ENCODE peak calls at places on chromosomes 7 and 10, in six cellular contexts. Z, F, M, Y, Q and A are unnamed samples.

GRCh38 chr7:132161976-132162375 is 414.3 kb downstream of the PLXNA4 start:
- DNase-seq in Q (no peak), Z (no peak), M (no peak), Y (no peak), F (no peak), A (no peak)

GRCh38 chr7:43904533-43905208 is 1.7 kb downstream of the URGCP start:
- DNase-seq in F (peak), M (no peak), Q (no peak), Y (no peak), Z (peak), A (no peak)

GRCh38 chr10:129382401-129382800 is 84.6 kb upstream of the MGMT start:
- DNase-seq in F (no peak), Z (no peak), Q (no peak), M (no peak), Y (no peak), A (no peak)

GRCh38 chr10:66836057-66836456 is 89.8 kb upstream of the LRRTM3 start:
- DNase-seq in M (no peak), Z (peak), Y (no peak), Q (no peak), F (peak), A (no peak)

GRCh38 chr7:50679218-50680007 is 103.3 kb downstream of the GRB10 start:
- DNase-seq in Y (peak), M (peak), Z (peak), F (peak), Q (peak), A (peak)

GRCh38 chr10:29285624-29286051 is 3.2 kb upstream of the LYZL1 start:
- DNase-seq in Z (no peak), M (no peak), F (no peak), Y (no peak), Q (no peak), A (no peak)

GRCh38 chr7:39357648-39358047 is 208.6 kb upstream of the YAE1 start:
- DNase-seq in M (peak), Q (no peak), Y (peak), Z (no peak), F (no peak), A (peak)

GRCh38 chr10:59337254-59337653 is 25.1 kb downstream of the FAM13C start:
- DNase-seq in M (peak), Q (no peak), F (no peak), Z (peak), Y (no peak), A (no peak)

GRCh38 chr7:45181286-45181960 is 23.8 kb downstream of the RAMP3 start:
- DNase-seq in Z (no peak), Y (no peak), M (no peak), F (no peak), Q (no peak), A (no peak)

GRCh38 chr10:33291053-33291592 is 43.3 kb downstream of the NRP1 start:
- DNase-seq in Y (no peak), M (no peak), Z (peak), Q (no peak), F (peak), A (no peak)

DNA sequence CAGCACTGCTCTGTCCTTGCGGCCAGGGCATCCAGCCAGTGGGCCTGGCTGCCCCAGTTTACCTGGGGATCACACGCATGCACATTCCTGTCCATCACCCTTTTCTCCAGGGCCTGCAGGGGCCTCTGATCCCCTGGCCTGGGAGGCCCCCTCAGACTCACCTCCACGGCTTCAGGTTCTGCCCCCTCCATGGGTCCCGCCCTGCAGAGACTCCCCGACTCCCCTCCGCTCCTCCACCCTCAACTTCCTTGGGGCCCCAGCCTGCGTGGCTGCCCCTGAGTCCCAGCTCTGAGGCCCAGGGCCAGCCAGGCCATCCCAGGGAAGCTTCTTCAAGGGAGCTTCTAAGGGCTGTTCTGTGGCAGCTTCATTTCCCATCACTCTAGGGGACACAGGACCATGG is 324.1 kb downstream of the TCERG1L start:
- DNase-seq in Q (no peak), M (no peak), Y (no peak), Z (no peak), F (no peak), A (no peak)
- H2AFZ ChIP-seq in Q (no peak), M (no peak), Y (no peak), Z (no peak), F (no peak), A (no peak)

GRCh38 chr7:1085910-1086421 is 1.9 kb upstream of the GPER1 start:
- DNase-seq in Y (no peak), F (peak), M (no peak), Z (peak), Q (no peak), A (peak)

GRCh38 chr7:1085266-1085665 is 2.6 kb upstream of the GPER1 start:
- DNase-seq in Z (no peak), F (no peak), Y (no peak), M (no peak), Q (no peak), A (peak)

GRCh38 chr7:1086588-1087461 is 1.1 kb upstream of the GPER1 start:
- DNase-seq in F (peak), Y (peak), M (peak), Z (peak), Q (peak), A (peak)

GRCh38 chr7:1087952-1088920 is at the start of gene GPER1:
- DNase-seq in M (peak), Z (peak), Y (peak), Q (peak), F (peak), A (peak)

GRCh38 chr7:1087462-1087809 is 477 bp upstream of the GPER1 start:
- DNase-seq in Z (peak), F (no peak), M (no peak), Q (no peak), Y (no peak), A (no peak)
- TF ChIP-seq EZH2phosphoT487 in Z (no peak), F (no peak), M (no peak), Q (no peak), Y (no peak), A (no peak)

DNA sequence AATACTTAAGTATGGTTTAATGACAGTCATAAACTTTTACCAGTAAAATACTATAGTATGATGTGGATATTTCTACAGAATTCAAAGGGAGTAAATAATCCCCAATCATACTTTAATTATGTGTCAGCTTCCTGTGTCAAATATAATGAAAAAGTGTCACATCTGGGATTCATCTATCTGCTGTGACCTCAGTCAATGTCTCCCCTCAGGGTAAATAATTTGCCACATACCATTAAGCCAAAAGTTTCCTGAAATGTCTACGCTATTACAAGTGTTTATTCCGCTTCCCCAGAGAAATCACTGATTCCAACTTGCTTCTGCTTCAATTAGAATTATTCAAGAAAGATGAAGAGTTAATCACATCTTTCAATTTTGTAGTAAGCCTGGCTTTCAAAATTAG is 110.4 kb downstream of the ITGA8 start:
- DNase-seq in Q (no peak), F (no peak), M (no peak), Y (no peak), Z (peak), A (no peak)
- H3K4me2 ChIP-seq in Q (no peak), F (no peak), M (no peak), Y (no peak), Z (peak), A (no peak)

DNA sequence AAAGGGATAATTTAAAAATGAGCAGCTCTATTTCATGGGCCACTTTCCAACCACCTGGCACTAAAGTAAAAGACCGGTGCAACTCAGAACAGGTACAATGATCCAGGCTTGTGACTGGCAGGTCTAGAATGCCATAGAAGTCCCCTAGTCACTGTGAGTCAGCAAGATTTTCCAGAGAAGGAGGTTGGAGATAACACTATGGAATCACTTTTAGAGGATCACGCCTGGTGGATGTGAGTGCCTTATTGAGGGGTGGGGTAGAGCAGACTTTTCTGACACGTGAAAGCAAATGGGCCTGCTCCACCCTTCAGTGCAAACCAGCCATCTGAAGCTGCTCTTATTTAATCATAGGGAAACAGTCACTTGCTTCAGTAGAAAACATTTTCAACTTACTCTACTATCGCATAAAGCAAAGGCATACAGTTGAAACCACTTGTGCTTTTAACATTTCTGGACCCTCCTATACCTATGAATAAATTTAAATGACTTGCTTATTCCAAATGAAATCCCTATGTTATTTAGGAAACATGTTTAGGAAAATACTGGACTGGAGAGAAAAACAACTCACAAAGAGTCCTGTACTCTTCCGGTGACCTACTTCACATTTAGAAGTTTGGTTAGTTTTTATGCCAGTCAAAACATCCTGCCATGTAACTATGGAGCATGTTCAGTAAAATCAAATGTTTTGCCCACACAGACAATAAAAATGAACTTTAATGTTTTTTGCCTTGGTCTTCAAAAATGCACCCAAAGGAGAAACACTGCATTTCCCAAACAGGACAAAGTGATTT is 21.5 kb upstream of the AKR1C1 start:
- DNase-seq in M (no peak), Y (no peak), Z (peak), Q (no peak), F (peak), A (no peak)
- H2AFZ ChIP-seq in M (no peak), Y (no peak), Z (peak), Q (no peak), F (no peak), A (no peak)

GRCh38 chr10:124401633-124402032 is 17.1 kb downstream of the OAT start:
- DNase-seq in M (no peak), Z (no peak), Q (no peak), Y (no peak), F (no peak), A (no peak)

GRCh38 chr10:124408357-124408756 is 10.4 kb downstream of the OAT start:
- DNase-seq in Z (no peak), F (no peak), Q (no peak), Y (no peak), M (no peak), A (no peak)

GRCh38 chr10:124407451-124407850 is 11.3 kb downstream of the OAT start:
- DNase-seq in Z (no peak), F (no peak), Y (no peak), M (no peak), Q (no peak), A (no peak)

GRCh38 chr10:124402273-124402672 is 16.4 kb downstream of the OAT start:
- DNase-seq in Q (no peak), F (no peak), Z (no peak), Y (no peak), M (no peak), A (no peak)

GRCh38 chr10:124403548-124403947 is 15.2 kb downstream of the OAT start:
- DNase-seq in Y (peak), Z (peak), M (peak), Q (peak), F (peak), A (peak)
- TF ChIP-seq EZH2phosphoT487 in Y (no peak), Z (no peak), M (no peak), Q (no peak), F (no peak), A (no peak)

GRCh38 chr7:73342645-73343044 is 14.7 kb downstream of the FKBP6 start:
- DNase-seq in Z (peak), Y (peak), Q (peak), M (peak), F (peak), A (no peak)
- H3K4me2 ChIP-seq in Z (peak), Y (peak), Q (no peak), M (no peak), F (no peak), A (no peak)

GRCh38 chr7:138663741-138664710 is 37.1 kb downstream of the SVOPL start:
- DNase-seq in Y (no peak), Q (peak), M (peak), F (peak), Z (peak), A (no peak)
- H2AFZ ChIP-seq in Y (no peak), Q (no peak), M (peak), F (peak), Z (no peak), A (no peak)

DNA sequence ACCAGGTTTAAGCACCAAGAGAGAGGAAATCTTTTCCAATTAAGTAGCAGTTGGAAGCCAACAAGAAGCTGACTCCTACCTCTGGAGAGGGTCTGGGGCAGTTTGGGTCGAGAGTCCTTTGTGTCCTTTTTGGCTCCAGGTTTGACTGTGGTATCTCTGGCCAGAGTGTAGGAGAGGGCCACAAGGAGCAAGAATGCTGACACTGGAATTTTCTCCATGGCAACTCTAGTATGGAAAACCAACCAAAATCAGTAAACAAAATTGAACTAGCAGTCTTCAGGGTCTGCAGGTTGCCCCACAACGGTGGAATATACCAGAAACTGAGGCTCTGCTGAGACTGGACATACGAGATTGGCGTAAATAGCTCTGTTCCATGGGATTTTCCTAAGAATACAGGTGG is 3.2 kb downstream of the AGR2 start:
- DNase-seq in Z (no peak), M (no peak), Y (no peak), Q (no peak), F (no peak), A (no peak)
- TF ChIP-seq EZH2phosphoT487 in Z (no peak), M (no peak), Y (no peak), Q (no peak), F (no peak), A (no peak)

GRCh38 chr10:86690231-86690630 is 21.9 kb downstream of the LDB3 start:
- DNase-seq in Y (no peak), Z (no peak), Q (no peak), M (no peak), F (no peak), A (no peak)

GRCh38 chr10:86688398-86688921 is 20.1 kb downstream of the LDB3 start:
- DNase-seq in F (peak), Q (peak), Y (peak), M (peak), Z (peak), A (peak)

GRCh38 chr10:86687750-86688149 is 19.4 kb downstream of the LDB3 start:
- DNase-seq in Y (no peak), F (no peak), Z (peak), Q (no peak), M (no peak), A (no peak)

GRCh38 chr10:86690657-86691084 is 22.4 kb downstream of the LDB3 start:
- DNase-seq in F (no peak), Q (no peak), M (no peak), Z (no peak), Y (no peak), A (no peak)

DNA sequence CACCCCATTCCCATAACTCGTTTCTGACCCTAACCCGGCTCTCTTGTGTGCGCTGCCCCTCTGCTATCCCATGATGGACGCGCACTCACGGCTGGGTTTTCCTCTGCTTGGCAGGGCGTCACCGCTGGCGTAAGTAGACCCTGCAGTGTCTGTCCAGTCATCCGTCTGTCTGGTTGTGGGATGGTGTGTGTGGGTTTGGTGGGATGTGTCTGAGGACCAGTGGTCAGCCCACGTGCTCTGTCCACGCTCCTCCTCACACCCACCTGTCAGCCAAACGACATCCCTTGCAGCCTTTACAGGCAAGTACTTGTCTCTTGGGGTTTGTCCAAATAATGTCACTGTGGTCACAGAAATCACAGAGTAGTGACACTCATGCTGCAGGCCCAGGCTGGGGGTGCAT is 20.8 kb downstream of the LDB3 start:
- DNase-seq in Q (no peak), Z (no peak), M (no peak), F (no peak), Y (no peak), A (no peak)
- H3K4me2 ChIP-seq in Q (no peak), Z (no peak), M (no peak), F (no peak), Y (no peak), A (no peak)

DNA sequence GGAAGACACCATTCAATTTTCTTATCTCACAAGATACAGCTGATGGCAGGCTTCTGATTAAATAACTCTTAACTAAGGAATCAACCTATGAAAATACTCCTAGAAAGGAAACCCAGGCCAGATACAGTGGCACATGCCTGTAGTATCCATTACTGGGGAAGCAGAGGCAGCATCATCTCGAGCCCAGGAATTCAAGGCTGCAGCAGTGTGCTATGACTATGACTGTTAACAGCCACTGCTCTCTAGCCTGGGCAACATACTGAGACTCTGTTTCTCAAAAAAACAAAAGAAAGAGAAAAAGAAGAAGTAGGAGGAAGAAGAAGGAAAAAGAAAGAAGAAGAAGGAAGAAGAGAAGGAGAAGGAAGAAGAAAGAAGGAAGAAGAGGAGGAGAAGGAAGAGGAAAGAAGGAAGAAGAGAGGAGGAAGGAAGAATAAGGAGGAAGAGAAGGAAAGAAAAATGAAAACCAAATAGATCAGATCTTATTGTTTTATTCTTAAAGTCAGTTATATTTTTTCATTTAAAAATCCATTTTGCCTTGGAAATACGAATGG is 18.0 kb downstream of the DPY19L1 start:
- DNase-seq in F (no peak), Q (no peak), Y (no peak), Z (no peak), M (no peak), A (no peak)
- H2AFZ ChIP-seq in F (no peak), Q (no peak), Y (no peak), Z (no peak), M (no peak), A (no peak)